ENCODE peak calls at places on chromosome 14, in six cellular contexts. U is H1; M is CD4-positive, alpha-beta T cell; Z is choroid plexus epithelial cell; N is upper lobe of right lung; S is WTC11. X is an unnamed sample.

GRCh38 chr14:90461425-90461824 is 64.6 kb downstream of the CALM1 start:
- DNase-seq in U (no peak), M (no peak), Z (no peak), N (no peak), S (no peak), X (no peak)

GRCh38 chr14:92687681-92688433 is 60.6 kb downstream of the LGMN start:
- DNase-seq in U (peak), M (no peak), Z (peak), N (peak), S (peak), X (peak)

GRCh38 chr14:104883681-104884361 is 18.8 kb downstream of the CEP170B start:
- DNase-seq in U (no peak), M (no peak), Z (no peak), N (no peak), S (no peak), X (peak)

GRCh38 chr14:99551034-99551922 is 52.7 kb downstream of the CCDC85C start:
- DNase-seq in U (no peak), M (no peak), Z (no peak), N (no peak), S (no peak), X (no peak)

GRCh38 chr14:61217516-61217915 is 63.6 kb downstream of the TMEM30B start:
- DNase-seq in U (no peak), M (no peak), Z (peak), N (no peak), S (no peak), X (no peak)

GRCh38 chr14:84343637-84344036 is 1186.3 kb upstream of the FLRT2 start:
- DNase-seq in U (no peak), M (no peak), Z (peak), N (no peak), S (no peak), X (no peak)

GRCh38 chr14:60590907-60591510 is 58.3 kb downstream of the SIX1 start:
- DNase-seq in U (no peak), M (no peak), Z (peak), N (no peak), S (no peak), X (no peak)

GRCh38 chr14:77085538-77085937 is 12.5 kb upstream of the CIPC start:
- DNase-seq in U (no peak), M (no peak), Z (no peak), N (no peak), S (no peak), X (peak)

GRCh38 chr14:57746563-57746962 is 119.3 kb downstream of the SLC35F4 start:
- DNase-seq in U (no peak), M (no peak), Z (no peak), N (no peak), S (no peak), X (no peak)

DNA sequence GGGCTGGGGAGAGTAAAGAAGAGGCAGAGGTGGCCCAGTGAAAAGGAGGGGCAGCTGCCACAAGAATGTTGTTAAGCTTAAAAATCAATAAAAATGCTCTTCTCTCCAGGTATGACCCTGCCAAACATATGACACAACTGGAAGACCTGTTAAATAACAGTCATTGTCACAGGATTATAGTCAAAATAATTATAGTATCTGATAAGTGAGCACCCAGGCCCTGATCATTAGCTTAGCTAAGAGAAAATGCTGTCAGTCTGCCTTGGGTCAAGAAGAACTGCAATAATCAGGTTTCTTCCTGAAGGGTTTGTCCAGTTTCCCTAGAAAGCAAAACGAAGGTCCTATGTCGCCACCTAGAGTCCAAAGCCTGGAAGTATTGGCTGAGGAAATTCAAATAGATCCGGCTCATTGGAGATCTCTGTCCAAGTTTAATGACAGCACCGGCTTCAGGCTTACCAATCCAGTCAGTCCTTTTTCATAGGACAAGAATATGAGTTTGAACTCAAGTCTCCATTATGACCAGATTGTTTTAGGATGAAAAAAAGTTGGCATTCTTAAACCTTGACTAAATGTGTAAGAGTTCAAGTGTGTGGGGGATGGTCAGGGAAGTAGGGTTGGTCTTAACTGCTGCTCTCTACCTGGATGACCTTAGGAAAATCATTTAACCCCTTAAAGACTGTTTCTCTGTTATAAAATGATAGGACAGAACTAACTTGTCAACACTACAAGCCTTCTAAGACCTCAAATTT is 22.5 kb upstream of the NKX2-8 start:
- DNase-seq in U (peak), M (no peak), Z (peak), N (no peak), S (peak), X (peak)
- TF ChIP-seq CTCF in U (peak), M (peak), Z (peak), N (peak), S (peak), X (peak)

GRCh38 chr14:26138764-26139445 is 458.9 kb downstream of the NOVA1 start:
- DNase-seq in U (no peak), M (no peak), Z (peak), N (no peak), S (no peak), X (no peak)

GRCh38 chr14:26132061-26132460 is 465.8 kb downstream of the NOVA1 start:
- DNase-seq in U (no peak), M (no peak), Z (peak), N (no peak), S (no peak), X (no peak)

DNA sequence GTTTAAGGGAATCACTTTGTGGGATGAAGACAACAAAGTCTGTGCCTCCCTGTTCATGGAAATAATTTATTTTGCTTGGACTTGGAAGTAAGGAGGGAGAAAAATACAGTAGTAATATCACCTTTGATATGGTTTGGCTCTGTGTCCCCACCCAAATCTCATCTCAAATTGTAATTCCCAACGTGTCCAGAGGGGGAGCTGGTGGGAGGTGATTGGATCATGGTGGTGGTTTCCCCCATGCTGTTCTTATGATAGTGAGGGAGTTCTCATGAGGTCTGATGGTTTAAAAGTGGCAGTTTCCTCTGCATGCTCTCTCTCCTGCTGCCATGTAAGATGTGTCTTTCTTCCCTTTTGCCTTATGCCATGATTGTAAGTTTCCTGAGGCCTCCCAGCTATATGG is 460.7 kb downstream of the NOVA1 start:
- DNase-seq in U (peak), M (no peak), Z (no peak), N (no peak), S (peak), X (peak)
- TF ChIP-seq CTCF in U (no peak), M (no peak), Z (peak), N (no peak), S (peak), X (peak)

GRCh38 chr14:73591690-73592448 is at the start of gene ACOT4:
- DNase-seq in U (peak), M (peak), Z (peak), N (peak), S (peak), X (peak)
- TF ChIP-seq CTCF in U (no peak), M (peak), Z (no peak), N (peak), S (no peak), X (peak)

GRCh38 chr14:46951103-46951502 is 299.5 kb upstream of the RPL10L start:
- DNase-seq in U (no peak), M (no peak), Z (no peak), N (no peak), S (no peak), X (no peak)
- TF ChIP-seq CTCF in U (no peak), M (no peak), Z (no peak), N (no peak), S (no peak), X (peak)

GRCh38 chr14:63212209-63212608 is 8.0 kb downstream of the RHOJ start:
- DNase-seq in U (no peak), M (no peak), Z (no peak), N (no peak), S (no peak), X (no peak)
- TF ChIP-seq CTCF in U (no peak), M (no peak), Z (peak), N (no peak), S (no peak), X (peak)

GRCh38 chr14:34792593-34792992 is 78.2 kb upstream of the CFL2 start:
- DNase-seq in U (no peak), M (no peak), Z (no peak), N (no peak), S (no peak), X (no peak)

GRCh38 chr14:34794941-34795340 is 80.2 kb downstream of the BAZ1A start:
- DNase-seq in U (no peak), M (no peak), Z (no peak), N (no peak), S (no peak), X (no peak)

GRCh38 chr14:34794217-34794616 is 79.8 kb upstream of the CFL2 start:
- DNase-seq in U (no peak), M (no peak), Z (peak), N (no peak), S (no peak), X (no peak)

GRCh38 chr14:34797747-34798583 is 77.2 kb downstream of the BAZ1A start:
- DNase-seq in U (peak), M (no peak), Z (no peak), N (no peak), S (peak), X (peak)
- TF ChIP-seq CTCF in U (no peak), M (no peak), Z (no peak), N (no peak), S (no peak), X (no peak)

DNA sequence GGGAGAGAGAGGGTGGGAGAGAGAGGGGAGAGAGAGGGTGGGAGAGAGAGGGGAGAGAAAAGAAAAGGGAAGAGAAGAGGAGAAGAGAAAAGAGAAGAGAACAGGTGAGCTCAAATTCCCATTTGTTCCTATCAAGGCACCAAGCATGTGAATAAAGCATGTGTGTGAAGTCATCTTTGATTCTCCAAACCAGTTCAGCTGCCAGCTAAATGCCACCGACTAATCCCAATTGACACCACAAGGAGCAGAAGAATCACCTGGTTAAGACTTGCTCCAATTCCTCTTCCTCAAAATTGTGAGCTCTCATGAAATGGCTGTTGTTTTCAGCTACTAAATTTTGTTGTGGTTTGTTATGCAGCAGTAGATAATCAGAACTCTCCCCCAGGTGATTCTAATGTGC is 188.9 kb downstream of the TMX1 start:
- DNase-seq in U (no peak), M (no peak), Z (no peak), N (no peak), S (no peak), X (no peak)
- TF ChIP-seq CTCF in U (no peak), M (no peak), Z (no peak), N (no peak), S (no peak), X (no peak)

DNA sequence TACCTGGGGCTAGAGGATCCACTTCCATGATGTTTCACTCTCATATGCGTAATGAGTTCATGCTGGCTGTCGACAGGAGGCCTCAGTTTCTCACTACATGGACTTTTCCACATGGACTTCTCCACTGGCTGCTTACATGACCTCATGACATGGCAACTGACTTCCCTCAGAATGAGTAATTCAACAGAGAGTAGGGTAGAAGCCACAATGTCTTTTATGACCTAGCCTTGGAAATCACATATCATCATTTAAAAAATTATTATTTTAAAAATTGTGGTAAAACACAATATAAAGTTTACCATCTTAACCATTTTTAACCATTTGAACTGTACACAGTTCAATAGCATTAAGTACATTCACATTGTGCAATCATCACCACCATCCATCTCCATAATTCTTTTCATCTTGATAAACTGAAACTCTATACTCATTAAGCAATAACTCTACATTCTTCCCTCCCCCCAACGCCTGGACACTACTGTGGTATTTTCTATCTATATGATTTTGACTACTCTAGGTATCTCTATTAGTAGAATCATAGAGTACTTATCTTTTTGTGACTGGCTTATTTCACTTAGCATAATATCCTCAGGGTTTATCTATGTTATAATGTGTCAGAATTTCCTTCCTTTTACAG is 144.5 kb downstream of the TGFB3 start:
- DNase-seq in U (no peak), M (no peak), Z (peak), N (no peak), S (no peak), X (no peak)
- TF ChIP-seq CTCF in U (no peak), M (no peak), Z (no peak), N (no peak), S (no peak), X (no peak)

GRCh38 chr14:59330455-59330854 is 134.7 kb downstream of the GPR135 start:
- DNase-seq in U (no peak), M (no peak), Z (peak), N (no peak), S (no peak), X (peak)
- TF ChIP-seq CTCF in U (no peak), M (no peak), Z (peak), N (no peak), S (no peak), X (no peak)

GRCh38 chr14:46433381-46433780 is 218.2 kb downstream of the RPL10L start:
- DNase-seq in U (no peak), M (no peak), Z (no peak), N (no peak), S (no peak), X (no peak)
- TF ChIP-seq CTCF in U (no peak), M (no peak), Z (no peak), N (no peak), S (no peak), X (no peak)